ENCODE peak calls at places on chromosomes 11 and 22, in four cellular contexts. V is K562, O is GM12878, I is HepG2. Q is an unnamed sample.

GRCh38 chr11:84091212-84091986 is 805.2 kb upstream of the CCDC90B start:
- DNase-seq in V (no peak), I (no peak), O (no peak), Q (no peak)

GRCh38 chr11:111730871-111731591 is 35.2 kb downstream of the PPP2R1B start:
- DNase-seq in V (no peak), I (no peak), O (no peak), Q (no peak)

GRCh38 chr22:45163074-45163416 is 680 bp upstream of the NUP50 start:
- DNase-seq in O (no peak), V (peak), I (no peak), Q (no peak)

GRCh38 chr22:33382427-33382826 is 324.2 kb upstream of the SYN3 start:
- DNase-seq in V (no peak), O (no peak), I (no peak), Q (no peak)

GRCh38 chr22:38025514-38025913 is 31.7 kb upstream of the PICK1 start:
- DNase-seq in O (no peak), I (no peak), V (no peak), Q (no peak)

GRCh38 chr11:57459112-57460016 is 964 bp upstream of the RTN4RL2 start:
- DNase-seq in V (peak), I (no peak), O (no peak), Q (peak)

GRCh38 chr11:117720061-117720511 is 76.9 kb downstream of the DSCAML1 start:
- DNase-seq in V (no peak), I (no peak), O (no peak), Q (peak)

GRCh38 chr11:197741-198235 is 4.9 kb downstream of the SCGB1C1 start:
- DNase-seq in O (no peak), I (no peak), V (no peak), Q (no peak)

GRCh38 chr11:115324569-115325432 is 179.4 kb downstream of the CADM1 start:
- DNase-seq in V (peak), O (peak), I (peak), Q (peak)

GRCh38 chr22:20268289-20268349 is at the start of gene RTN4R:
- DNase-seq in V (no peak), I (no peak), O (no peak), Q (no peak)

GRCh38 chr22:46269564-46269963 is 1.8 kb downstream of the TTC38 start:
- DNase-seq in V (no peak), I (no peak), O (no peak), Q (no peak)

GRCh38 chr11:111942826-111943225 is 5.7 kb downstream of the DIXDC1 start:
- DNase-seq in I (no peak), O (no peak), V (no peak), Q (no peak)

GRCh38 chr22:46731246-46732040 is 6.6 kb downstream of the CERK start:
- DNase-seq in V (no peak), I (peak), O (no peak), Q (peak)

GRCh38 chr11:126352934-126353801 is 2.3 kb upstream of the ST3GAL4 start:
- DNase-seq in I (peak), O (peak), V (peak), Q (no peak)

GRCh38 chr11:285021-285893 is 3.7 kb upstream of the PGGHG start:
- DNase-seq in O (no peak), I (no peak), V (no peak), Q (peak)

GRCh38 chr11:91243065-91243464 is 981.6 kb upstream of the FAT3 start:
- DNase-seq in O (no peak), I (no peak), V (no peak), Q (no peak)

GRCh38 chr11:59859695-59860094 is 6.6 kb downstream of the TCN1 start:
- DNase-seq in O (no peak), V (no peak), I (no peak), Q (no peak)

GRCh38 chr22:39419096-39419495 is 19.5 kb downstream of the TAB1 start:
- DNase-seq in V (no peak), I (no peak), O (no peak), Q (no peak)

GRCh38 chr11:66042227-66043007 is 6.5 kb downstream of the GAL3ST3 start:
- DNase-seq in I (no peak), V (no peak), O (no peak), Q (no peak)

GRCh38 chr11:8022876-8023275 is 35.7 kb downstream of the EIF3F start:
- DNase-seq in O (no peak), I (no peak), V (no peak), Q (no peak)

GRCh38 chr11:128905345-128906184 is 14.4 kb downstream of the KCNJ5 start:
- DNase-seq in V (peak), I (no peak), O (no peak), Q (peak)

GRCh38 chr11:67113231-67113721 is 5.8 kb upstream of the KDM2A start:
- DNase-seq in O (peak), I (no peak), V (no peak), Q (no peak)

GRCh38 chr11:86719781-86720463 is 47.5 kb upstream of the ME3 start:
- DNase-seq in I (no peak), V (no peak), O (no peak), Q (no peak)
- TF ChIP-seq CREM in I (no peak), V (no peak), O (no peak), Q (no peak)

GRCh38 chr22:42857845-42858481 is 890 bp upstream of the ARFGAP3 start:
- DNase-seq in O (no peak), I (peak), V (peak), Q (no peak)

GRCh38 chr22:42855211-42855610 is 1.9 kb downstream of the ARFGAP3 start:
- DNase-seq in I (no peak), V (no peak), O (no peak), Q (no peak)

GRCh38 chr22:42855726-42856125 is 1.3 kb downstream of the ARFGAP3 start:
- DNase-seq in O (no peak), I (no peak), V (no peak), Q (no peak)

GRCh38 chr22:42856865-42857704 is at the start of gene ARFGAP3:
- DNase-seq in V (peak), O (peak), I (peak), Q (peak)

GRCh38 chr22:42856179-42856864 is 751 bp downstream of the ARFGAP3 start:
- DNase-seq in V (peak), O (no peak), I (peak), Q (peak)
- TF ChIP-seq SP1 in V (no peak), O (no peak), I (no peak), Q (no peak)

GRCh38 chr11:17013548-17014320 is 480 bp downstream of the PLEKHA7 start:
- DNase-seq in I (peak), O (no peak), V (no peak), Q (peak)
- TF ChIP-seq CREM in I (no peak), O (no peak), V (no peak), Q (no peak)

GRCh38 chr11:121453589-121454299 is 977 bp upstream of the SORL1-AS1 start:
- DNase-seq in O (no peak), V (no peak), I (peak), Q (no peak)
- TF ChIP-seq SP1 in O (no peak), V (no peak), I (no peak), Q (no peak)

DNA sequence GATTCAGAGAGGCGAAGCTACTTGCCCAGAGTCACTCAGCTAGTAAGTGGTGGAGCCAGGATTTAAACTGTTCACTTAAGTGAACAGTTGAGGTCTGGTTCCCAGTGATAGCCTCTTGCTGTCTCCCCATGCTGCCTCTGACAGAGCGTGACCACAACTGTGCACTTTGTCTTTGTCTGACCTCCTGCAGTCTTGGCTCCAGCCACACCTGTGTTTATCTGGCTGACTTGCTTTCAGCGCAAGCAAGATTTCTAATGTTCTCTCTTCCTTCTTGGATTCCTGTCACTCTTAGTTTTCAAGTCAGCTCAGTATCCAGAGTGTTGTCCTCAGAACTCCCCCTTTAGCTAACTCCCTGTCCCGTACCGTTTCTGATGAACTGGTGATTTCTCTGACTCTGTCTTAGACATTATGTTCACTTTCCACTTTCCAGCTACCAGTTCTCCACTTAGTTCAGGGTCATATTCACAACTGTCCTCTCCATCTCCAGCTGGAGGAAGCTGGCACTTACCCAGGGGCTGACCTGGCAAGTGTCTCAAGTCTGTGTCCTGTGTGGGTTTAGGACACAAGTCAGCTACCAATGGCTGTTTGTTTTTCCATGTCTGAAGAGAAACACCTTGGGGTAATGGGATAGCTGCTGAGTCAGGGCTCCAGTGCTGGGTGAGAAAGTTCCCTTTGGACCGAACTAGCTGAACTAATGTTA is 134.6 kb downstream of the CSNK2A3 start:
- DNase-seq in V (no peak), I (no peak), O (no peak), Q (no peak)
- TF ChIP-seq CREM in V (no peak), I (no peak), O (no peak), Q (no peak)

Q was measured in WTC11.